ENCODE peak calls at places on chromosome 9, in six cellular contexts. P, B, Q, H, C and O are unnamed samples.

GRCh38 chr9:127968717-127969383 is 11.9 kb downstream of the EEIG1 start:
- DNase-seq in P (no peak), B (no peak), Q (peak; percentile 93), H (peak; percentile 75), C (peak; percentile 69), O (peak; percentile 82)

GRCh38 chr9:81902601-81903000 is 25.6 kb upstream of the SPATA31D4 start:
- DNase-seq in P (no peak), B (no peak), Q (peak; percentile 45), H (peak; percentile 61), C (peak; percentile 44), O (no peak)

GRCh38 chr9:128638580-128638979 is 18.1 kb downstream of the DYNC2I2 start:
- DNase-seq in P (no peak), B (no peak), Q (no peak), H (no peak), C (no peak), O (no peak)

GRCh38 chr9:68507098-68507795 is 33.4 kb downstream of the TMEM252 start:
- DNase-seq in P (no peak), B (peak; percentile 26), Q (peak; percentile 9), H (peak; percentile 6), C (peak; percentile 23), O (peak; percentile 20)

GRCh38 chr9:123455187-123455586 is 99.2 kb downstream of the CRB2 start:
- DNase-seq in P (no peak), B (no peak), Q (no peak), H (no peak), C (no peak), O (no peak)

GRCh38 chr9:12464910-12465512 is 228.2 kb upstream of the TYRP1 start:
- DNase-seq in P (no peak), B (peak; percentile 3), Q (peak; percentile 17), H (no peak), C (peak; percentile 34), O (peak; percentile 30)

GRCh38 chr9:995776-996175 is 19.3 kb downstream of the DMRT3 start:
- DNase-seq in P (no peak), B (no peak), Q (peak; percentile 80), H (peak; percentile 15), C (no peak), O (peak; percentile 48)

GRCh38 chr9:22103650-22104575 is 94.8 kb upstream of the CDKN2B start:
- DNase-seq in P (no peak), B (no peak), Q (no peak), H (peak; percentile 26), C (no peak), O (no peak)